ENCODE peak calls at places on chromosomes 16 and 17, in four cellular contexts. One of them, this sample, is unnamed. For H3K4me1, the result is how much of the 10 kb centered on the place peaks cover.

GRCh38 chr16:48057085-48057484 is 98.7 kb downstream of the ABCC12 start:
- DNase-seq in tibial nerve: no peak
- DNase-seq in MM.1S: no peak
- DNase-seq in astrocyte: no peak
- DNase-seq in this sample: no peak

GRCh38 chr17:31919802-31920525 is 16.8 kb upstream of the SUZ12 start:
- DNase-seq in tibial nerve: no peak
- DNase-seq in MM.1S: no peak
- DNase-seq in astrocyte: peak
- DNase-seq in this sample: peak

GRCh38 chr17:40949406-40949805 is 12.0 kb upstream of the KRT23 start:
- DNase-seq in tibial nerve: no peak
- DNase-seq in MM.1S: no peak
- DNase-seq in astrocyte: no peak
- DNase-seq in this sample: no peak

GRCh38 chr16:14139872-14140271 is 68.8 kb downstream of the MRTFB start:
- DNase-seq in tibial nerve: no peak
- DNase-seq in MM.1S: no peak
- DNase-seq in astrocyte: no peak
- DNase-seq in this sample: no peak

GRCh38 chr16:88681709-88682451 is 4.4 kb downstream of the SNAI3 start:
- DNase-seq in tibial nerve: no peak
- DNase-seq in MM.1S: peak
- DNase-seq in astrocyte: no peak
- DNase-seq in this sample: no peak

GRCh38 chr17:9612016-9612415 is 33.3 kb upstream of the USP43 start:
- DNase-seq in tibial nerve: no peak
- DNase-seq in MM.1S: no peak
- DNase-seq in astrocyte: no peak
- DNase-seq in this sample: no peak

GRCh38 chr17:15381707-15382106 is 40.3 kb upstream of the TEKT3 start:
- DNase-seq in tibial nerve: no peak
- DNase-seq in MM.1S: no peak
- DNase-seq in astrocyte: no peak
- DNase-seq in this sample: no peak

GRCh38 chr16:19137201-19137601 is 23.4 kb downstream of the ITPRIPL2 start:
- DNase-seq in tibial nerve: no peak
- DNase-seq in MM.1S: no peak
- DNase-seq in astrocyte: peak
- DNase-seq in this sample: no peak

GRCh38 chr16:12573730-12574383 is 229.8 kb downstream of the CPPED1 start:
- DNase-seq in tibial nerve: no peak
- DNase-seq in MM.1S: no peak
- DNase-seq in astrocyte: no peak
- DNase-seq in this sample: no peak

GRCh38 chr17:41486809-41487530 is 2.7 kb downstream of the KRT36 start:
- DNase-seq in tibial nerve: no peak
- DNase-seq in MM.1S: peak
- DNase-seq in astrocyte: no peak
- DNase-seq in this sample: no peak

GRCh38 chr16:22225060-22225459 is 19.0 kb downstream of the EEF2K start:
- DNase-seq in tibial nerve: no peak
- DNase-seq in MM.1S: no peak
- DNase-seq in astrocyte: no peak
- DNase-seq in this sample: no peak

GRCh38 chr16:51523400-51523799 is 372.3 kb upstream of the SALL1 start:
- DNase-seq in tibial nerve: no peak
- DNase-seq in MM.1S: no peak
- DNase-seq in astrocyte: peak
- DNase-seq in this sample: no peak

GRCh38 chr17:73801455-73802100 is 157.3 kb upstream of the SDK2 start:
- DNase-seq in tibial nerve: no peak
- DNase-seq in MM.1S: no peak
- DNase-seq in astrocyte: no peak
- DNase-seq in this sample: no peak

DNA sequence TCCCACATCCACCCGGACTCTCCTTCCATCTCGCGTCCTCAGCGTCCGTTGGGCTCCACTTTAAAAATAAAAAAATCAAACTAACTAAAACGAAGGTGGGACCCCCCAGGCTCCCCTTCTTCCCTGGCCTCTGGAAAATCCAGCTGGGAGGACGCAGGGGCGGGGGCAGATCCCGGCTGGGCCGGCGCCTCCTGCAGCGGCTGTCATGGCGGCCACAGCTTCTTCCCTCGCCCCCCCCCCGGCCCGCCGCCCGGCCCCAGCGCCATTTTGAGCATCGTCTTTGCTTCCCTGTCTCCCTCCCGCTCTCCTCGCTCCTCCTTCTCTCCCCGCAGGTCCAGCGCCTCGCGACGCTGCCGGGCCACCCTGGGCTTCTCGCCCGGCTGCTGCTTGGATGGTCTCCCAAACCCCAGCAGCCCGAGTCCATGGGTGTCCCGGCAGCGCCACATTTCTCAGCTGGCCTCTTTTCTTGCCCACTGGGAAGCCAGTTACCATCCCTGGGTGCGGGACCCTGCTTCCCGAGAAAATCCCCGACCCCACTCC is 3.3 kb downstream of the HOXB2 start:
- DNase-seq in tibial nerve: no peak
- DNase-seq in MM.1S: no peak
- DNase-seq in astrocyte: no peak
- DNase-seq in this sample: no peak
- H3K27ac ChIP-seq in tibial nerve: peak
- H3K27ac ChIP-seq in MM.1S: no peak
- H3K27ac ChIP-seq in astrocyte: peak
- H3K27ac ChIP-seq in this sample: no peak

GRCh38 chr17:81082177-81083073 is 47.5 kb downstream of the BAIAP2 start:
- DNase-seq in tibial nerve: no peak
- DNase-seq in MM.1S: no peak
- DNase-seq in astrocyte: no peak
- DNase-seq in this sample: peak
- H3K4me1 ChIP-seq in tibial nerve: under half
- H3K4me1 ChIP-seq in MM.1S: under half
- H3K4me1 ChIP-seq in astrocyte: under half
- H3K4me1 ChIP-seq in this sample: under half

DNA sequence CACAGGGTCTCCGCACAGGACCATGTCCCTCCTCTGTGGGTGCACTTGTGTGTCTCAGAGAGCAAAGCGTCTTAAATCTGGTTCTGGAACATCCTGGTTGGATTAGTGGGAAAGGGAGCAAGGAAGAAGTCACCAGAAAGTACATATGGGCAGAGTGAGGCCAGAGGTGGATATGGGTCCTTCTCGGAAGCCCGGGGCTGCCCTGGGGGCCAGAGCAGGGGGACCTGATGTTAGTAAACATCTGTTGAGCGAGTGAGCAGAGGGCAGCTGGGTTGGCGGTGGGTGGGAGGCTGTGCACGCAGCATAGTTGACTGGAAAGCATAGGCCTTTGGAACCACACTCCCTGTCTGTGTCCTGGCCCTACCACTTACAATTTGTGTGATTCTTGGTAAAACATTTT is 22.7 kb downstream of the UNC13D start:
- DNase-seq in tibial nerve: no peak
- DNase-seq in MM.1S: no peak
- DNase-seq in astrocyte: no peak
- DNase-seq in this sample: no peak
- TF ChIP-seq CTCF in tibial nerve: no peak
- TF ChIP-seq CTCF in MM.1S: no peak
- TF ChIP-seq CTCF in astrocyte: no peak
- TF ChIP-seq CTCF in this sample: no peak

DNA sequence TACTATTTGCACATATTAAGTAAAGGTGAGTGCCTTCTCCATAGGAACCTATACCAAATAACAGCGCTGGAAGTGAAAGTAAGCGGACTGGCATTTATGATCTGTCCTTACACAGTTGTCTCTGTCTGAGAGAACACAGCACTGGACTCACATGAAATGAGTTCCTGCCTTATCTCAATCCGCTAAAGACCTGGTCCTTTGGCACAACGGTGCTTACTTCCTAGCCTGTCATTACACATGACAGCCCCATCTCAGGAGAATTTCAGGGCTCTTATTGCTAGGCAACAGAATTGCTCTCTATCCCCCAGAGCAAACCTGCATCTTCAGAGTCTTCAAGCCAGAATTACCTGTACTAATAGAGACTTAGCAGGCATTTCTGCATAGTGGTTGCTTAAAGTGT is 4.3 kb downstream of the KCNJ2 start:
- DNase-seq in tibial nerve: no peak
- DNase-seq in MM.1S: no peak
- DNase-seq in astrocyte: no peak
- DNase-seq in this sample: no peak
- H3K27ac ChIP-seq in tibial nerve: no peak
- H3K27ac ChIP-seq in MM.1S: no peak
- H3K27ac ChIP-seq in astrocyte: no peak
- H3K27ac ChIP-seq in this sample: no peak

DNA sequence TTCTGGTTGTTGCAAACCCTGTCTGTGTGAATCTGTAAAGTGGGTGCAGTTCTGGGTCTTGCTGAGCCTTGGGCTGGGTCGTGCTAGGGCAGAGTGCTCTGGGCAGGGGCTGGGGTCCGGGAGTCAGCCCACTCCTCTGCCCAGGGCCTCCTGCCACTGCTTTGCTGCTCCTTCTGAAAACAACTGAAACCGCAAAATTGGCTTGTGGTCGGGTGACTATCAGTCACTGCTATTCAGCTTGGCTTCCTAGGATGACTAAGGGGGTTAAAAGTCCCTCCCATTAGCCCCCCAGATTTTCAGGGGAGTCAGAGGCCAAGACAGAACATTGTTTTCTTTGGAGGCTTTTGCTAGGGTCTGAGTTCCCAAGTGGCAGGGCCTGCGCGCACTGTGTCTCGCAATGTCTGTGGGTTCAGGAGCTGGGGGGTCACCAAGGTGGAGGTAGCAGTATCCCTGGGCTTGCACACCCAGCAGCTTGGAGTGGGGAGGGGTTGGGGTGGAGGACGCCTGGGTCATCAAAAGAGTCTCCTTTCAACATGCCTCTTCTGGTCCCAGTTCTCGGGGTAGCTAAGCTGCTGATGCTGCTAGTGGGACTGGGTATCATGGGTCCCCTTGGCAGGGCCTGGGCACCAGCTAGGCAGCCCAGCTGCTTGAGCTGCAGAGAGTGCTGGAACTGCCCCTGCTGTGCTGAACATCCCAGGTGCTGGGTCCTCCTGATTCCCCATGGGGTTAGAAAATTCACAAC is 13.5 kb upstream of the TBX21 start:
- DNase-seq in tibial nerve: no peak
- DNase-seq in MM.1S: peak
- DNase-seq in astrocyte: peak
- DNase-seq in this sample: no peak
- H3K4me1 ChIP-seq in tibial nerve: under half
- H3K4me1 ChIP-seq in MM.1S: under half
- H3K4me1 ChIP-seq in astrocyte: under half
- H3K4me1 ChIP-seq in this sample: under half

GRCh38 chr16:73057369-73058210 is 9.7 kb upstream of the ZFHX3 start:
- DNase-seq in tibial nerve: no peak
- DNase-seq in MM.1S: peak
- DNase-seq in astrocyte: no peak
- DNase-seq in this sample: no peak
- TF ChIP-seq CTCF in tibial nerve: peak
- TF ChIP-seq CTCF in MM.1S: no peak
- TF ChIP-seq CTCF in astrocyte: no peak
- TF ChIP-seq CTCF in this sample: peak

GRCh38 chr17:57899391-57899790 is 49.5 kb upstream of the MRPS23 start:
- DNase-seq in tibial nerve: no peak
- DNase-seq in MM.1S: no peak
- DNase-seq in astrocyte: no peak
- DNase-seq in this sample: no peak
- H3K27ac ChIP-seq in tibial nerve: peak
- H3K27ac ChIP-seq in MM.1S: no peak
- H3K27ac ChIP-seq in astrocyte: no peak
- H3K27ac ChIP-seq in this sample: no peak

GRCh38 chr17:76689859-76690258 is 20.9 kb downstream of the MXRA7 start:
- DNase-seq in tibial nerve: no peak
- DNase-seq in MM.1S: no peak
- DNase-seq in astrocyte: no peak
- DNase-seq in this sample: no peak
- H3K4me1 ChIP-seq in tibial nerve: under half
- H3K4me1 ChIP-seq in MM.1S: under half
- H3K4me1 ChIP-seq in astrocyte: under half
- H3K4me1 ChIP-seq in this sample: under half

This sample was measured in foreskin keratinocyte.